ENCODE peak calls at places on chromosomes 3 and 15, in seven cellular contexts. N, X, T, E, C, B and H are unnamed samples.

GRCh38 chr15:60093273-60094067 is 89.4 kb downstream of the FOXB1 start:
- DNase-seq in N (peak), T (no peak), B (no peak), E (no peak), X (no peak), C (no peak), H (no peak)

GRCh38 chr15:35958936-35959335 is 413.0 kb upstream of the DPH6 start:
- DNase-seq in X (no peak), B (no peak), C (no peak), N (no peak), E (no peak), T (no peak), H (no peak)

GRCh38 chr15:70584838-70585706 is 178.3 kb downstream of the UACA start:
- DNase-seq in N (peak), T (peak), C (peak), X (peak), E (no peak), B (no peak), H (peak)

GRCh38 chr3:52084954-52085730 is 28.8 kb upstream of the DUSP7 start:
- DNase-seq in C (no peak), N (no peak), B (no peak), X (peak), T (no peak), E (no peak), H (no peak)

GRCh38 chr15:55289011-55289572 is 521 bp downstream of the RAB27A start:
- DNase-seq in E (peak), T (peak), X (no peak), C (no peak), B (no peak), N (peak), H (peak)

GRCh38 chr3:171495413-171495812 is 35.2 kb upstream of the TNIK start:
- DNase-seq in X (no peak), T (no peak), B (no peak), N (no peak), E (no peak), C (no peak), H (no peak)

GRCh38 chr3:52934626-52935530 is 37.5 kb upstream of the STIMATE start:
- DNase-seq in N (peak), C (peak), E (peak), B (peak), X (peak), T (peak), H (peak)

GRCh38 chr3:111318289-111318688 is 223.7 kb upstream of the CD96 start:
- DNase-seq in X (no peak), C (no peak), B (no peak), E (no peak), N (no peak), T (no peak), H (no peak)

GRCh38 chr3:62201438-62202035 is 171.8 kb downstream of the FEZF2 start:
- DNase-seq in B (no peak), E (peak), X (peak), N (peak), T (peak), C (peak), H (peak)

GRCh38 chr15:19899021-19899824 is 642.4 kb downstream of the GOLGA6L6 start:
- DNase-seq in B (no peak), T (no peak), C (no peak), X (no peak), E (no peak), N (no peak), H (no peak)

GRCh38 chr3:136196064-136196400 is at the start of gene MSL2:
- DNase-seq in C (no peak), X (no peak), E (no peak), B (no peak), T (no peak), N (no peak), H (no peak)

GRCh38 chr3:24360946-24361345 is 133.7 kb downstream of the THRB start:
- DNase-seq in N (no peak), E (no peak), C (no peak), B (no peak), T (no peak), X (no peak), H (no peak)

GRCh38 chr3:186421946-186422345 is 59.9 kb upstream of the DGKG start:
- DNase-seq in C (no peak), E (no peak), B (no peak), X (no peak), N (no peak), T (no peak), H (no peak)

GRCh38 chr3:186427627-186428026 is 65.6 kb upstream of the DGKG start:
- DNase-seq in E (no peak), N (no peak), T (no peak), B (no peak), C (no peak), X (peak), H (no peak)

GRCh38 chr3:186425788-186426730 is 64.0 kb upstream of the DGKG start:
- DNase-seq in B (no peak), N (no peak), E (peak), X (no peak), T (peak), C (no peak), H (peak)
- TF ChIP-seq CTCF in B (no peak), N (no peak), E (peak), X (no peak), T (no peak), C (no peak), H (peak)

GRCh38 chr3:184082034-184082433 is 14.8 kb upstream of the HTR3E start:
- DNase-seq in X (no peak), E (no peak), B (no peak), T (no peak), N (no peak), C (no peak), H (no peak)
- H3K4me3 ChIP-seq in X (no peak), E (no peak), B (no peak), T (no peak), N (peak), C (no peak), H (no peak)

GRCh38 chr3:120780977-120781376 is 38.4 kb downstream of the GTF2E1 start:
- DNase-seq in E (no peak), N (no peak), T (peak), B (peak), C (peak), X (no peak), H (no peak)
- TF ChIP-seq MAX in E (no peak), N (no peak), T (no peak), B (peak), C (peak), X (peak), H (no peak)

DNA sequence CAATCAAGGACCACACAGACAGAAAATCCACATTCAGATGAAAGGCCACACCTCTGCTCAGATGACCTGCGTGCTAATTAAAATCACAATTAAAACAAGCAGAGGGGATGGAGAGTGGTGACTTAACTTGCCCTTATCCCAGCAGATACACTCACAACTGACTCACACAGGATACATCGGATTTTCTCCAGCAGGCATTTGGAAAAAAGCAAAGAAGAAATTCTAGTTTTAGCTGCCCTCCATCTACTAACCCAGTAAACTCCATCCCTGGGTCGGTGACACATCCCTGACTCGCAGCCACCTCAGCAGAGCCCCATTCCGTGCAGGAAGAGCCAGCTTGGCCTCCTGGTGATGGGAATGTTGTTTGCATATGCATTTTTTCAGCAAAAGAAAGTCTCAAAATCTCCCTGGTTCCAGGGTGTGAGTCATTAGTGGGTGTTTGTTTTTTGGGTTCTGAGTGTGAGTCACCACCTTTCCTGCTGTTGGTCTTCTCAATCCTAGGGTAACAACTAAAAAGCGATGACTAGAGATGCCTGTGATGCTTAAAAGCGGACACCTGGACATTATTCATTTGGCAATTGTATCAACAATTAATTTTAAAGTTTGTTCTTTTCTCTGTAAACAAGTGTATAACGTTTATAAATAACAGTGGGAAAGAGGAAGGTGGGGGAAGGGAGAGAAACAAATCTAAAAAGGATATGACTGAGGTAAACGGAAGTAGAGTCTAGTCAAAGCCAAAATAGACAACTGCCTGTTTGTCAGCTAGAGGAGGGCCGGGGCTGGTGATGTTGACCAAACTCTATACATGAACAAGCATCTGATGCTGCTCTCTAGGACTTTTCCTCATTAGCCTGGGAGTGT is 49.8 kb upstream of the SLC4A7 start:
- DNase-seq in T (peak), E (no peak), B (peak), X (no peak), N (peak), C (peak), H (peak)
- TF ChIP-seq CTCF in T (no peak), E (no peak), B (no peak), X (peak), N (peak), C (no peak), H (no peak)

DNA sequence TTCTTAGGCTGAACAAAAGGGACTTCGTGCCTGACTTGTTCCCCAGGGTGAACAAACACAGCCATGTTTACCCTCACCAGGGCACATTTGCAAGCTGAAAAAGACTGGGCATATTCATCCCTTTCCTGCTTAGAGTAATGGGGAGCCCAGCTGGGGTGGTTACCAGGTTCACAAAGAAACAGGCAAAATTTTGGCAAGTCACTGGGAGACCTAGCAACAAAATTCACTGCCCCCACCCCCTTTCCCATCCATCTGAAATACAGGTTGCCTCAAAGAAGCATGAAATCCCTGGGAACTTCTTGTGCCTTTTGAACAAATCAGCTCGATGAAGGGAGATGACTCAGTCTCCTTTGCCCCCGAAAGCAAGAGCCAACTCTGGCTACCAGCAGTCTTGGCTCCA is 775.0 kb downstream of the SQOR start:
- DNase-seq in X (no peak), N (no peak), C (no peak), B (no peak), E (no peak), T (no peak), H (no peak)
- H3K4me3 ChIP-seq in X (no peak), N (no peak), C (no peak), B (no peak), E (no peak), T (no peak), H (no peak)

DNA sequence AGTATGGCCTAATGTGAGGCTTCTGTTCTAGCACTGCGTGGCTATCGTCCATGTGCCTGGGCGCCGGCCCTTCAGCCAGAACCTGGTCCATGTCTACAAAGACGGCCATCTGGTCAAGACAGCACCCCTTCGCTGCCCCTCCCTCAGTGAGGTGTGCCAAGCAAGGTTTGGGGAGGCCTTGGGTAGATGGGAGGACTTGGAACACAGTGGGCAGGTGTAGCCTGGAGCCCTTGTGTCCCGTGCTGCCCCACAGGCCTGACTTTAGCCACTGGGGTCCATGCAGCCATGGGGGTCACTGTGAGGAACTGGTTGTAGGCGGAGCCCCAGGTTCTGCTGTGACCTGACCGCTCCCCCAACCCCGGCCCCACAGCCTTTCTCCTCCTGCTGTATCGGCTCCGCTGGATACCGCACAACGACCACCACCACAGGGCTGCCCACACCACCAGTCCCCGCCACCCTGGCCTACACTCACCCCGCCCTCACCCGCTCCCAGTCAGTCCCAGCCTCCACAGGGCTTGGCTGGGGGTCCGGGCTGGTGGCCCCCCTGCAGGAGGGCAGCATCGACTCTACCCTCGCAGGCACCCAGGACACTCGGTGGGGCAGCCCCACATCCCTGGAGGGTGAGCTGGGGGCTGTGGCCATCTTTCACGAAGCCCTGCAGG is 16.6 kb downstream of the NBEAL2 start:
- DNase-seq in E (no peak), T (no peak), B (no peak), N (no peak), X (peak), C (no peak), H (no peak)
- TF ChIP-seq MAX in E (no peak), T (no peak), B (no peak), N (no peak), X (no peak), C (no peak), H (no peak)

DNA sequence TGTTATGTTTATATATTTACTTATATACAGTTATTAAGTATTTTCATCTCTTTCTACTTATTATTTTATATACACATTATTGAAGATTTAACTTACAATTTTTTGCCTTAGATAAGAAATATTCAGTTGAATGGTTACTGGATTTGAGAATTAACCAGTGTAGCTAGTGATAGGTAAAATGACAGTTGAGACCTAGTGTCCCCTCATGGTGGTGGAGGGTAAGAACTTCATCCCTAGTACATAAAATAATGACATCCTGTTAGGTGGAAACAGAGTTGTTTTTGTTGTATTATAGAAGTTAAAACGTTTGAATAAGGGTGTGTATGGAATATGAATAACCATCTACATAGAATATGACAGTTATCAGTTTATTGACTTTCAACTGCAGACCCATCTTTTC is 1152.4 kb upstream of the ALCAM start:
- DNase-seq in T (no peak), B (no peak), N (no peak), C (no peak), X (no peak), E (no peak), H (no peak)
- TF ChIP-seq CTCF in T (no peak), B (no peak), N (no peak), C (no peak), X (no peak), E (no peak), H (no peak)

DNA sequence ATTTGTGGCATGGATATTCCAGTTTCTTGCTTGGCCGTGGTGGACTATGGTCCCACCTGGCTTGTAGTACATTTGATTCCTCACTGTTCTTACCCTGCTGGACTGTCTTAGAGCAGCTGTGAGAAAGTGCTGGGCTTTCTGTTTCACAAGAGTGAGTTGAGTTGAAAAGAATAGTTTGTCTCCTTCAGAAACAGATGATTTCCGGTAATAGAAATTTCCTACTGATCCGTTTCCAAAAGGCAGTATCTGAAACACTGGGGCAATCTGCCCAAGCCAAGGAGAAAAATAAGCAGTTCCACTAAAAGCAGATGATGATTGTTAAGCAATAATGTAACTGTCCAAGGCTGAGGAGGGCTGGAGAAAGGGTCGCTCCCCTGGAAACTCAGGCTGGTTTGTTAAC is 96.0 kb downstream of the SUCLG2 start:
- DNase-seq in N (no peak), B (no peak), E (no peak), X (no peak), T (no peak), C (no peak), H (no peak)
- H3K4me3 ChIP-seq in N (no peak), B (no peak), E (no peak), X (no peak), T (no peak), C (no peak), H (no peak)